ENCODE peak calls at places on chromosomes 3 and 15, in ten cellular contexts. H is tibial artery, G is heart left ventricle, W is GM12865, E is lower leg skin, K is fibroblast of mammary gland, N is lung, A is nephron progenitor cell, L is progenitor cell of endocrine pancreas, S is dorsolateral prefrontal cortex. U is an unnamed sample.

GRCh38 chr15:42845581-42845980 is 75.0 kb downstream of the TTBK2 start:
- DNase-seq in H (no peak), G (no peak), W (no peak), E (no peak), K (no peak), N (no peak), A (no peak), L (no peak), S (no peak), U (peak)

GRCh38 chr15:75532413-75533250 is 46.5 kb downstream of the PTPN9 start:
- DNase-seq in H (peak), G (peak), W (peak), E (peak), K (peak), N (peak), A (peak), L (peak), S (no peak), U (peak)

GRCh38 chr3:10822708-10823515 is 6.9 kb downstream of the SLC6A11 start:
- DNase-seq in H (no peak), G (no peak), W (no peak), E (no peak), K (no peak), N (no peak), A (no peak), L (no peak), S (no peak), U (no peak)

GRCh38 chr3:172913911-172914730 is 163.6 kb downstream of the ECT2 start:
- DNase-seq in H (no peak), G (no peak), W (no peak), E (no peak), K (no peak), N (no peak), A (no peak), L (no peak), S (no peak), U (no peak)

GRCh38 chr3:194828126-194828525 is 142.4 kb downstream of the FAM43A start:
- DNase-seq in H (no peak), G (no peak), W (no peak), E (no peak), K (peak), N (no peak), A (no peak), L (no peak), S (no peak), U (no peak)

GRCh38 chr3:46978985-46979944 is at the start of gene NBEAL2:
- DNase-seq in H (peak), G (peak), W (peak), E (peak), K (peak), N (peak), A (peak), L (peak), S (peak), U (peak)

GRCh38 chr3:109353057-109353456 is 15.7 kb upstream of the DPPA4 start:
- DNase-seq in H (no peak), G (no peak), W (no peak), E (no peak), K (no peak), N (no peak), A (no peak), L (no peak), S (no peak), U (no peak)

GRCh38 chr3:44862221-44862637 is 517 bp downstream of the TMEM42 start:
- DNase-seq in H (no peak), G (no peak), W (peak), E (no peak), K (peak), N (no peak), A (no peak), L (no peak), S (no peak), U (peak)

GRCh38 chr15:51647128-51647562 is 24.6 kb upstream of the DMXL2 start:
- DNase-seq in H (peak), G (peak), W (peak), E (peak), K (peak), N (peak), A (no peak), L (no peak), S (no peak), U (peak)

GRCh38 chr3:172595648-172596393 is 72.6 kb upstream of the TNFSF10 start:
- DNase-seq in H (no peak), G (no peak), W (peak), E (peak), K (peak), N (peak), A (peak), L (no peak), S (no peak), U (peak)

GRCh38 chr3:130843441-130843840 is 50.4 kb upstream of the ATP2C1 start:
- DNase-seq in H (no peak), G (peak), W (no peak), E (no peak), K (no peak), N (no peak), A (no peak), L (no peak), S (no peak), U (no peak)

GRCh38 chr15:70866982-70867644 is 13.2 kb upstream of the LARP6 start:
- DNase-seq in H (no peak), G (no peak), W (no peak), E (no peak), K (no peak), N (no peak), A (no peak), L (no peak), S (no peak), U (no peak)

GRCh38 chr15:23912191-23912590 is 225.1 kb upstream of the NDN start:
- DNase-seq in H (no peak), G (no peak), W (no peak), E (no peak), K (no peak), N (no peak), A (peak), L (peak), S (no peak), U (no peak)

GRCh38 chr3:115580566-115580965 is 42.7 kb upstream of the GAP43 start:
- DNase-seq in H (no peak), G (no peak), W (no peak), E (no peak), K (peak), N (no peak), A (no peak), L (no peak), S (no peak), U (no peak)

GRCh38 chr3:17070560-17070959 is 185.8 kb downstream of the PLCL2 start:
- DNase-seq in H (peak), G (peak), W (no peak), E (no peak), K (peak), N (no peak), A (no peak), L (no peak), S (no peak), U (no peak)

GRCh38 chr3:160986060-160986459 is 119.1 kb downstream of the B3GALNT1 start:
- DNase-seq in H (peak), G (no peak), W (no peak), E (no peak), K (peak), N (no peak), A (no peak), L (no peak), S (no peak), U (no peak)

GRCh38 chr3:177824190-177824786 is 627.0 kb upstream of the TBL1XR1 start:
- DNase-seq in H (peak), G (peak), W (no peak), E (peak), K (peak), N (peak), A (no peak), L (no peak), S (peak), U (peak)

GRCh38 chr3:42345811-42346210 is 64.6 kb downstream of the LYZL4 start:
- DNase-seq in H (no peak), G (no peak), W (peak), E (no peak), K (no peak), N (no peak), A (no peak), L (no peak), S (no peak), U (no peak)

GRCh38 chr15:88621789-88622604 is 857 bp downstream of the AEN start:
- DNase-seq in H (no peak), G (no peak), W (peak), E (no peak), K (peak), N (no peak), A (no peak), L (no peak), S (no peak), U (peak)

GRCh38 chr15:43009206-43009605 is 88.6 kb upstream of the TTBK2 start:
- DNase-seq in H (no peak), G (no peak), W (no peak), E (no peak), K (no peak), N (no peak), A (no peak), L (no peak), S (no peak), U (no peak)

GRCh38 chr3:143753456-143753855 is 94.8 kb downstream of the SLC9A9 start:
- DNase-seq in H (no peak), G (no peak), W (no peak), E (no peak), K (no peak), N (no peak), A (no peak), L (no peak), S (no peak), U (no peak)

GRCh38 chr15:80121546-80121945 is 31.3 kb upstream of the FAH start:
- DNase-seq in H (no peak), G (no peak), W (no peak), E (no peak), K (no peak), N (no peak), A (no peak), L (no peak), S (no peak), U (no peak)

GRCh38 chr15:69509131-69509530 is 56.5 kb downstream of the RPLP1 start:
- DNase-seq in H (no peak), G (no peak), W (no peak), E (no peak), K (no peak), N (no peak), A (no peak), L (no peak), S (no peak), U (peak)

GRCh38 chr3:10291139-10291500 is 1.6 kb downstream of the GHRL start:
- DNase-seq in H (no peak), G (no peak), W (no peak), E (no peak), K (no peak), N (no peak), A (no peak), L (no peak), S (no peak), U (no peak)

GRCh38 chr3:160612386-160613115 is 47.2 kb upstream of the KPNA4 start:
- DNase-seq in H (no peak), G (no peak), W (no peak), E (no peak), K (peak), N (no peak), A (no peak), L (no peak), S (no peak), U (peak)

DNA sequence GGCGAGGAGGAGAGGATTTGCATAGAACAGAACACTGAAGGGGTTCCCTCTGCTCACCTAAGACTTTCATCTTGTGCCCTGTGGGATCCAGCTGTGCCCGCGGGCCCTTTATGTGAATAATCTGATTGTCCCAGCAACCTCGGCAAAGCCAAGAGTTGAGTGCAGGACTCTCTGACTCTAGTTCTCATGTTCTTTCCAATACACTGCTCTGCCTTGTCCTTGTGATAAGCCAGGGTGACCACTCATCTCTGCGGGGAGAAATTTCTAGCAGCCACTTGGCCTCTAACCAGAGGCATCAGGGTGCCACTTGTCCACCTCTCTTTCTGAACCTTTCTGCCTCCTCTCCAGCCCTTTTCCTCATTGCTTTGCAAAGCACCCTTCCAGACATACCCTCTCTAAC is 31.8 kb downstream of the AQP9 start:
- DNase-seq in H (no peak), G (no peak), W (no peak), E (no peak), K (no peak), N (no peak), A (no peak), L (no peak), S (no peak), U (no peak)
- TF ChIP-seq CTCF in H (no peak), G (no peak), W (no peak), E (no peak), K (no peak), N (no peak), A (no peak), L (no peak), S (no peak), U (no peak)

DNA sequence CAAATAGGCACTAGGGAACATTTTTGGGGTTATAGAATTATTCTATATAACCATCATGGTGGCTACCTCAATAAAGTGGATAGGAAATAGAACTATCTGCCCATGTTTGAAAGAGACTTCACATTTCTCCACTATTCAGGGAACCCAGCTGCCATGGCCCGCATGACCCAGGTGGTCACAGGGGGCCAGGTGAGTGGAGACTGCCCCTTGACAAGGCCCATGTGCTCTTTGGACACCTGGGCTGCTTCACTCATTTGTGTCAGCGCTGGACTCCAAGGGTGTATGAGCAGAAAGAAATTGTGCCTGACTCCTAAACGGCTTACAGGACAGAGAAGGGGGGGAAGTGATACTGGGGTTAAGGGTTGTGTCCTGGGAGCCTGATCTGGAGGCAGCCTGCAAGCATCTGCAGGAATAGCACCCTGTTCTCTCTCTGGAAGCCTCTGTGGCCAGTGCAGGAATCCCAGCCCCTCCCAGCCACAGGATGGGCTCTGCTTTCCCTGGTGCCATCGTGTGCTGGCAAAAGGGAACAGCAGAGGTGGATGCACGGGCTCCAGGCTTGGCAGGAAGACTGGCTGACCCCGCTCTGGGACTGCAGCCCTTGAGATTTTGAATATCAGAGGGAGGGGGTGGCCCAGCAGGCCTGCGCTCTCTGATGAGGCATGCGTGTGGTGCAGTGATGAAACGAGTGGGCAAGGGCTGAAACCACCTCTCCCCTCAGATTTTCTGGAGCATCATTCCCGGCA is 9.1 kb upstream of the C3orf22 start:
- DNase-seq in H (no peak), G (peak), W (no peak), E (no peak), K (no peak), N (peak), A (no peak), L (no peak), S (peak), U (no peak)
- TF ChIP-seq CTCF in H (no peak), G (no peak), W (no peak), E (no peak), K (no peak), N (no peak), A (no peak), L (no peak), S (no peak), U (no peak)

GRCh38 chr3:188320757-188321156 is 166.8 kb downstream of the LPP start:
- DNase-seq in H (no peak), G (no peak), W (no peak), E (no peak), K (peak), N (no peak), A (no peak), L (no peak), S (no peak), U (peak)
- TF ChIP-seq CTCF in H (no peak), G (no peak), W (no peak), E (no peak), K (peak), N (no peak), A (no peak), L (no peak), S (no peak), U (no peak)

DNA sequence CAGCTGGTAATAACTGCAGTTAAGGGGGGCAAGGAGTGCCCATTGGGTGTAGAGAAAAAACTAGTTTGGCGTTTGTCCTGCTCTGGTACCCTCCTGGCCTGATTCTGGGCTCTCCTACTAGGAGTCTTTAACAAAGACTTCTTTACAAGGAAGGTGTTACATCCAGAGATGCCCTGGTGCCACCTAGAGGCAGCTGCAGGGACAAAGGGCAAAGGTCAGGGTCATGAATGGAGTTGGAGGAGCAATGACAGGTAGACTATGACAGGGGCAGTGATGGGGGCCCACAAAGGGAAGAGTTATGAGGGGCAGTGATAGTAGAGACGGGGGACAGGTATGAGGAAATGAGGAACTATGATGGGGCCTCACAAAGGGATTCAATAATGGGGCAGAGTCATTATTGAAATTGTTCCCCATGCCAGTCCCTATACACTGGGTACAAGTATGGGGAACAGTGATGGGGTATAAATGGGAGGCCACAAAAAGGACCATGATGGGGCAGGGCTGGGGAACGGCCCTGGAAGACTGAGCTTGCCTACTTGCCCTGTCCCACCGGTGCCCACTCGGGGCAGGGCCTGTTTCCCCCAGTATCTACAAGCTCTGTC is 7.9 kb downstream of the CCDC71 start:
- DNase-seq in H (no peak), G (no peak), W (peak), E (peak), K (peak), N (peak), A (peak), L (no peak), S (no peak), U (no peak)
- TF ChIP-seq CTCF in H (peak), G (no peak), W (peak), E (no peak), K (peak), N (peak), A (peak), L (peak), S (peak), U (peak)

U was measured in foreskin keratinocyte.